ENCODE peak calls at places on chromosomes 16 and 17, in seven cellular contexts. P, Y, M, O, U, Q and T are unnamed samples.

GRCh38 chr16:87046235-87046634 is 271.0 kb downstream of the C16orf95 start:
- DNase-seq in O (no peak), Y (no peak), U (no peak), P (no peak), M (no peak), Q (no peak), T (no peak)

GRCh38 chr16:80997139-80997798 is 9.4 kb downstream of the CMC2 start:
- DNase-seq in U (no peak), O (peak), M (no peak), Y (no peak), Q (no peak), P (no peak), T (peak)

GRCh38 chr17:19664136-19664820 is 15.7 kb downstream of the ALDH3A2 start:
- DNase-seq in M (peak), Q (no peak), Y (no peak), P (no peak), U (no peak), O (no peak), T (no peak)

GRCh38 chr16:73037845-73038570 is 9.9 kb downstream of the ZFHX3 start:
- DNase-seq in O (no peak), P (no peak), U (no peak), M (no peak), Q (no peak), Y (no peak), T (no peak)

GRCh38 chr17:47982645-47983440 is 11.9 kb downstream of the CDK5RAP3 start:
- DNase-seq in M (no peak), P (no peak), Y (no peak), Q (no peak), O (no peak), U (no peak), T (no peak)

GRCh38 chr17:57338257-57338919 is 82.1 kb downstream of the MSI2 start:
- DNase-seq in U (no peak), Y (no peak), M (no peak), P (no peak), Q (no peak), O (no peak), T (no peak)

GRCh38 chr16:65308506-65308905 is 186.6 kb upstream of the CDH11 start:
- DNase-seq in U (no peak), M (no peak), Y (no peak), O (no peak), P (no peak), Q (no peak), T (no peak)

GRCh38 chr16:50460538-50461399 is 87.4 kb upstream of the NKD1 start:
- DNase-seq in M (no peak), U (no peak), Y (peak), Q (no peak), P (no peak), O (no peak), T (no peak)

GRCh38 chr17:8120520-8121443 is 2.5 kb upstream of the ALOXE3 start:
- DNase-seq in M (peak), Q (no peak), O (peak), P (peak), Y (peak), U (no peak), T (peak)

GRCh38 chr17:69874220-69874670 is 200.8 kb upstream of the KCNJ16 start:
- DNase-seq in O (peak), Q (no peak), Y (no peak), U (no peak), P (no peak), M (no peak), T (peak)

GRCh38 chr17:2635241-2635640 is 41.8 kb downstream of the PAFAH1B1 start:
- DNase-seq in Y (no peak), P (no peak), M (no peak), U (no peak), Q (no peak), O (no peak), T (no peak)

GRCh38 chr16:79093554-79093967 is 507.0 kb downstream of the MAF start:
- DNase-seq in P (no peak), Y (peak), O (no peak), Q (no peak), U (no peak), M (peak), T (no peak)

GRCh38 chr16:57609541-57610401 is 18.7 kb upstream of the ADGRG1 start:
- DNase-seq in M (no peak), O (peak), Q (no peak), U (no peak), P (no peak), Y (peak), T (no peak)

GRCh38 chr17:34740516-34740915 is 161.1 kb downstream of the TMEM132E start:
- DNase-seq in Y (no peak), P (no peak), U (no peak), Q (no peak), O (no peak), M (no peak), T (no peak)

GRCh38 chr17:3812771-3813170 is 11.8 kb upstream of the ITGAE start:
- DNase-seq in M (no peak), Y (no peak), O (no peak), P (no peak), Q (no peak), U (no peak), T (peak)

GRCh38 chr16:75064403-75065148 is 52.0 kb downstream of the LDHD start:
- DNase-seq in O (no peak), U (no peak), M (peak), P (no peak), Y (peak), Q (no peak), T (no peak)

GRCh38 chr17:59829217-59830006 is 63.3 kb downstream of the TUBD1 start:
- DNase-seq in Q (no peak), P (no peak), O (peak), U (no peak), Y (peak), M (no peak), T (peak)

GRCh38 chr16:89190150-89190958 is 10.0 kb downstream of the SLC22A31 start:
- DNase-seq in P (no peak), U (no peak), M (peak), O (no peak), Q (no peak), Y (no peak), T (no peak)

GRCh38 chr17:12421646-12422306 is 243.9 kb upstream of the MYOCD start:
- DNase-seq in Y (no peak), P (no peak), M (no peak), O (no peak), Q (no peak), U (no peak), T (no peak)

GRCh38 chr16:63983401-63983800 is 1138.5 kb downstream of the CDH11 start:
- DNase-seq in P (no peak), Q (no peak), U (no peak), M (no peak), O (no peak), Y (no peak), T (no peak)

GRCh38 chr16:77059441-77059840 is 131.5 kb upstream of the MON1B start:
- DNase-seq in Q (no peak), O (peak), M (no peak), Y (no peak), P (no peak), U (no peak), T (peak)

GRCh38 chr17:67152824-67153223 is 92.2 kb downstream of the HELZ start:
- DNase-seq in P (no peak), Y (no peak), U (no peak), Q (no peak), O (no peak), M (no peak), T (no peak)

GRCh38 chr17:67156269-67157199 is 88.5 kb downstream of the HELZ start:
- DNase-seq in P (no peak), O (peak), M (no peak), U (no peak), Q (no peak), Y (no peak), T (peak)

GRCh38 chr17:67150826-67151225 is 94.2 kb downstream of the HELZ start:
- DNase-seq in Y (peak), O (no peak), P (no peak), Q (no peak), U (no peak), M (no peak), T (no peak)

GRCh38 chr17:67148352-67148751 is 96.6 kb downstream of the HELZ start:
- DNase-seq in P (no peak), U (no peak), O (no peak), Y (no peak), M (no peak), Q (no peak), T (no peak)

GRCh38 chr17:67151717-67152116 is 93.3 kb downstream of the HELZ start:
- DNase-seq in O (peak), M (no peak), P (no peak), Q (no peak), Y (no peak), U (no peak), T (peak)
- H3K4me3 ChIP-seq in O (no peak), M (no peak), P (no peak), Q (no peak), Y (no peak), U (no peak), T (no peak)

DNA sequence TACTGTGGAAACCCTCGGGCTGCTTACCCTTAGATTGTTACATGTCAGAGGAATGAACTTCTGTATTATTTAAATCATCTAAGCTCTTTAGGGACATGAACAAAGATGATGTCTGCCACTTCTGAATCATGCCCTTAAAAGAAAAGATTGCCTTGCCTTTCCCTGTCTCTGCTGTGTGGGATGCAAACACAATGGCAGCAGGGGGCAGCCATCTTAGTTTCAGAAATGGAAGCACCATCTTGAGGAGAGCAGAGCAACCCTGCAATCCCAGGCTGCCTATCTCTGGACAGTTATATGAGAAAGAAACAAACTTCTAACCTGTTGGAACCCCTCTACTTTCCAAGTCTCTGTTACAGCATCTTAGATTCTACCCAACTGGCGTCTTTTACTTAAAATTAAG is 16.7 kb upstream of the HLF start:
- DNase-seq in Y (no peak), O (no peak), U (no peak), Q (no peak), M (no peak), P (no peak), T (no peak)
- TF ChIP-seq CTCF in Y (no peak), O (no peak), U (no peak), Q (no peak), M (no peak), P (no peak), T (no peak)

GRCh38 chr16:55323637-55324490 is at the start of gene IRX6:
- DNase-seq in O (peak), U (no peak), M (peak), Y (no peak), Q (no peak), P (no peak), T (no peak)
- H3K4me3 ChIP-seq in O (peak), U (peak), M (peak), Y (no peak), Q (no peak), P (no peak), T (no peak)

GRCh38 chr17:50075446-50076032 is 19.6 kb upstream of the PDK2 start:
- DNase-seq in M (no peak), Y (no peak), O (no peak), U (no peak), Q (no peak), P (no peak), T (no peak)

GRCh38 chr17:50074227-50074626 is 18.3 kb downstream of the ITGA3 start:
- DNase-seq in P (no peak), O (no peak), U (no peak), M (no peak), Y (no peak), Q (no peak), T (no peak)

GRCh38 chr17:50076221-50076590 is 18.9 kb upstream of the PDK2 start:
- DNase-seq in U (no peak), Q (no peak), P (no peak), Y (no peak), M (no peak), O (no peak), T (no peak)

GRCh38 chr17:50078430-50078829 is 16.7 kb upstream of the PDK2 start:
- DNase-seq in O (no peak), U (no peak), Y (no peak), M (no peak), P (no peak), Q (no peak), T (no peak)

DNA sequence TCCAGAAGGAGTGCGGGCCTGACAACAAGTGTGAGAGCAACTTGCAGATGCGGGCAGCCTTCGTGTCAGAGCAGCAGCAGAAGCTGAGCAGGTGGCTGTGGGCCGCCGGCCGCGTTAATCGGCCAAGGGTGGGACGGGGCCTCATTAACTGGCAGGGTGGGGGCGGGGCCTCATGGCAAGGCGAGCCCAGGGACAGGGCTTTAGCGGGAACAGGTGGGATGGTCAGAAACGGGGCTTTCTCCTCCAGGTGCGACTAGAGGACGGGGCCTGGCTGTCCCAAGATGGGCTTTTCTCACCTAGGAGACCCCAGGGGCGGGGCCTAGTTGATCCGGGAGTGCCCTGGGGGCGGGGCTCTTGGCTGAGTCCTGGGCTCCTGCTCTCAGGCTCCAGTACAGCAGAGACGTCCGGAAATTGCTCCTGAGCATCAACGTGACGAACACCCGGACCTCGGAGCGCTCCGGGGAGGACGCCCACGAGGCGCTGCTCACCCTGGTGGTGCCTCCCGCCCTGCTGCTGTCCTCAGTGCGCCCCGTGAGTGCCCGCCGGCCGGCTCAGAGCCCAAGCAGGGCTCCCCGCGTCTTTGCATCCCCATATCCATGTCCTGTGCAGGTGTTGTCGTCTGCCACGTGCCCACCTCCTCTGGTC is 18.4 kb upstream of the PDK2 start:
- DNase-seq in Y (no peak), Q (no peak), P (no peak), O (no peak), M (no peak), U (no peak), T (no peak)
- TF ChIP-seq CTCF in Y (no peak), Q (no peak), P (no peak), O (no peak), M (no peak), U (no peak), T (no peak)

GRCh38 chr17:39603304-39604016 is 4.3 kb downstream of the NEUROD2 start:
- DNase-seq in Q (no peak), O (no peak), P (no peak), Y (no peak), M (no peak), U (no peak), T (no peak)
- H3K4me3 ChIP-seq in Q (no peak), O (no peak), P (no peak), Y (no peak), M (no peak), U (no peak), T (no peak)